ENCODE peak calls at places on chromosomes 5 and 9, in eight cellular contexts. One of them, this sample, is unnamed.

GRCh38 chr9:129687391-129687790 is 21.9 kb downstream of the PRRX2 start:
- DNase-seq in transverse colon: no peak
- DNase-seq in uterus: no peak
- DNase-seq in neural progenitor cell: no peak
- DNase-seq in NCI-H1092 treated with DMSO at 0.1 percent for 48 hours: no peak
- DNase-seq in EH: no peak
- DNase-seq in T-helper 22 cell: no peak
- DNase-seq in M059J: no peak
- DNase-seq in this sample: no peak

GRCh38 chr9:131546336-131547084 is 1.2 kb downstream of the PRRT1B start:
- DNase-seq in transverse colon: no peak
- DNase-seq in uterus: no peak
- DNase-seq in neural progenitor cell: no peak
- DNase-seq in NCI-H1092 treated with DMSO at 0.1 percent for 48 hours: peak
- DNase-seq in EH: peak
- DNase-seq in T-helper 22 cell: no peak
- DNase-seq in M059J: peak
- DNase-seq in this sample: no peak

GRCh38 chr5:14463629-14464028 is 118.0 kb upstream of the OTULINL start:
- DNase-seq in transverse colon: peak
- DNase-seq in uterus: peak
- DNase-seq in neural progenitor cell: no peak
- DNase-seq in NCI-H1092 treated with DMSO at 0.1 percent for 48 hours: no peak
- DNase-seq in EH: peak
- DNase-seq in T-helper 22 cell: no peak
- DNase-seq in M059J: peak
- DNase-seq in this sample: no peak

GRCh38 chr9:79985276-79985675 is 413.5 kb downstream of the TLE4 start:
- DNase-seq in transverse colon: no peak
- DNase-seq in uterus: no peak
- DNase-seq in neural progenitor cell: no peak
- DNase-seq in NCI-H1092 treated with DMSO at 0.1 percent for 48 hours: no peak
- DNase-seq in EH: no peak
- DNase-seq in T-helper 22 cell: no peak
- DNase-seq in M059J: no peak
- DNase-seq in this sample: no peak

GRCh38 chr9:137618105-137619067 is at the start of gene EHMT1:
- DNase-seq in transverse colon: peak
- DNase-seq in uterus: peak
- DNase-seq in neural progenitor cell: peak
- DNase-seq in NCI-H1092 treated with DMSO at 0.1 percent for 48 hours: peak
- DNase-seq in EH: peak
- DNase-seq in T-helper 22 cell: peak
- DNase-seq in M059J: peak
- DNase-seq in this sample: peak

GRCh38 chr9:13267743-13268142 is 11.7 kb downstream of the MPDZ start:
- DNase-seq in transverse colon: no peak
- DNase-seq in uterus: no peak
- DNase-seq in neural progenitor cell: no peak
- DNase-seq in NCI-H1092 treated with DMSO at 0.1 percent for 48 hours: no peak
- DNase-seq in EH: peak
- DNase-seq in T-helper 22 cell: no peak
- DNase-seq in M059J: peak
- DNase-seq in this sample: no peak

GRCh38 chr5:1000329-1000728 is 8.3 kb upstream of the NKD2 start:
- DNase-seq in transverse colon: no peak
- DNase-seq in uterus: peak
- DNase-seq in neural progenitor cell: no peak
- DNase-seq in NCI-H1092 treated with DMSO at 0.1 percent for 48 hours: no peak
- DNase-seq in EH: no peak
- DNase-seq in T-helper 22 cell: no peak
- DNase-seq in M059J: no peak
- DNase-seq in this sample: no peak

GRCh38 chr5:90949469-90950358 is 391.1 kb downstream of the ADGRV1 start:
- DNase-seq in transverse colon: no peak
- DNase-seq in uterus: no peak
- DNase-seq in neural progenitor cell: no peak
- DNase-seq in NCI-H1092 treated with DMSO at 0.1 percent for 48 hours: no peak
- DNase-seq in EH: no peak
- DNase-seq in T-helper 22 cell: no peak
- DNase-seq in M059J: no peak
- DNase-seq in this sample: no peak

GRCh38 chr9:130785053-130785452 is 50.0 kb upstream of the ABL1 start:
- DNase-seq in transverse colon: no peak
- DNase-seq in uterus: no peak
- DNase-seq in neural progenitor cell: no peak
- DNase-seq in NCI-H1092 treated with DMSO at 0.1 percent for 48 hours: no peak
- DNase-seq in EH: no peak
- DNase-seq in T-helper 22 cell: no peak
- DNase-seq in M059J: no peak
- DNase-seq in this sample: no peak

GRCh38 chr5:141681695-141682641 is at the start of gene ARAP3:
- DNase-seq in transverse colon: peak
- DNase-seq in uterus: peak
- DNase-seq in neural progenitor cell: peak
- DNase-seq in NCI-H1092 treated with DMSO at 0.1 percent for 48 hours: no peak
- DNase-seq in EH: peak
- DNase-seq in T-helper 22 cell: peak
- DNase-seq in M059J: peak
- DNase-seq in this sample: no peak

GRCh38 chr5:931570-932145 is 39.0 kb downstream of the TRIP13 start:
- DNase-seq in transverse colon: no peak
- DNase-seq in uterus: peak
- DNase-seq in neural progenitor cell: no peak
- DNase-seq in NCI-H1092 treated with DMSO at 0.1 percent for 48 hours: no peak
- DNase-seq in EH: no peak
- DNase-seq in T-helper 22 cell: no peak
- DNase-seq in M059J: no peak
- DNase-seq in this sample: no peak

This sample was measured in COR-L47.